ENCODE peak calls at places on chromosomes 12 and 14, in six cellular contexts. I is cardiac muscle cell, P is endothelial cell of umbilical vein, K is WERI-Rb-1, N is foreskin fibroblast, V is cardiac fibroblast. T is an unnamed sample.
A peak's percentile ranks its signal among the peaks of the same experiment; 100 is the strongest.

GRCh38 chr14:38880643-38881567 is 222.1 kb downstream of the SEC23A start:
- DNase-seq in V (peak; percentile 12), N (no peak), I (peak; percentile 4), K (no peak), P (peak; percentile 92), T (no peak)

GRCh38 chr14:52700701-52701172 is 5.4 kb upstream of the ERO1A start:
- DNase-seq in P (peak; percentile 79), N (peak; percentile 11), K (no peak), I (no peak), V (peak; percentile 54), T (no peak)

GRCh38 chr14:78752789-78753188 is 582.6 kb downstream of the NRXN3 start:
- DNase-seq in P (no peak), N (no peak), V (no peak), K (no peak), I (no peak), T (no peak)

GRCh38 chr12:100901266-100901665 is 106.7 kb downstream of the ANO4 start:
- DNase-seq in V (no peak), I (no peak), K (no peak), P (no peak), N (no peak), T (peak; percentile 7)

GRCh38 chr14:68782091-68782981 is 10.5 kb downstream of the ZFP36L1 start:
- DNase-seq in N (no peak), I (no peak), K (no peak), V (no peak), P (no peak), T (no peak)

GRCh38 chr14:70576891-70577290 is 23.6 kb downstream of the MED6 start:
- DNase-seq in N (no peak), I (no peak), V (no peak), P (no peak), K (no peak), T (no peak)

GRCh38 chr12:12839886-12840285 is 26.7 kb downstream of the DDX47 start:
- DNase-seq in V (peak; percentile 76), K (no peak), P (peak; percentile 95), N (peak; percentile 91), I (no peak), T (peak; percentile 81)

GRCh38 chr12:57385586-57385985 is 45.3 kb downstream of the R3HDM2 start:
- DNase-seq in K (no peak), I (no peak), V (no peak), P (no peak), N (no peak), T (no peak)

GRCh38 chr14:101047326-101047725 is 143.8 kb upstream of the RTL1 start:
- DNase-seq in I (no peak), K (no peak), V (no peak), P (no peak), N (no peak), T (no peak)

DNA sequence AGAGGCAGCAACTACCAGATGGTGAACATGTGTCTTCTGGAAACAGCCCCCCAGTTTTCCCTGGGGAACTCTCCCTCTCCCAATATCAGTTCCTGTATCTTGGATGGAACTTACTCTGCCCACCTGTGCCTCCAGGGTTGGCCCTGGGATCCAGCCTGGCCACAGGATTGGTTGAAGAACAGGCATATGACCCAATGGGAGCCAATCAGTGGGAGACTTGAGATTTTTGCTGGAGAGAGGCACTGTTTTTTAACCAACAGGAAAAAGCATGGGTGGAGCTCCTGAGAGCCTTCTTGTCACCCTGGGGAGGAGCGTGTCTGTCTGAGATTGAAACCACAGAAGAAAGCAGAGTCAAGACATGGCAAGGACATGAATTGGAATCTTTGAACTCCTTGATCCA is 33.6 kb upstream of the COX6A1 start:
- DNase-seq in P (no peak), N (no peak), K (no peak), I (no peak), V (no peak), T (no peak)
- TF ChIP-seq CTCF in P (no peak), N (no peak), K (no peak), I (no peak), V (no peak), T (no peak)

DNA sequence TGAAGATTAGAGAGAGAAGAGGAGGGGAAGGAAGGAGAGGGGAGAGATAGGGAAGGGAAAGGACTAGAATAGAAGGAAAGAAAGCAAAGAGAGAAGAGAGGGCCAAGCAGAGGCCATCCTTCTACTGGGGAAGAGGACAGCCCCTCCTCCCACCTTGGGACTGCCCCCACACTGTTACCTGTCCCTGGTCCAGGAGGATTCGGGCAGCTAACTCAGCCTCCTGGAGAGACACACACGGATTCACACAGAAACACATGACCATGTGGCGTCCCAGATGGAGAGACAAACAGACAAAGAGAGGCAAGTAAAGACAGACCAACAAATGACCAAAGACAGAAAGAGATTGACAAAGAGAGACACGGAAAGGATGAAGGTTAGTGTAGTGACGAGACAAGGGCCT is 2.2 kb downstream of the NDRG2 start:
- DNase-seq in P (no peak), V (no peak), N (no peak), I (no peak), K (no peak), T (no peak)
- H3K4me3 ChIP-seq in P (no peak overlapping the region), V (no peak overlapping the region), N (no peak overlapping the region), I (no peak overlapping the region), K (no peak overlapping the region), T (no peak overlapping the region)

GRCh38 chr12:6091786-6092566 is 32.5 kb downstream of the VWF start:
- DNase-seq in I (no peak), N (no peak), P (no peak), V (no peak), K (no peak), T (no peak)

GRCh38 chr12:6090786-6091185 is 33.7 kb downstream of the VWF start:
- DNase-seq in P (no peak), V (peak; percentile 67), K (no peak), I (no peak), N (no peak), T (no peak)

GRCh38 chr12:6095269-6095668 is 29.2 kb downstream of the VWF start:
- DNase-seq in V (no peak), I (no peak), K (no peak), N (no peak), P (no peak), T (no peak)

GRCh38 chr12:6093764-6094163 is 30.7 kb downstream of the VWF start:
- DNase-seq in I (no peak), K (no peak), N (no peak), P (no peak), V (no peak), T (no peak)

GRCh38 chr12:6092784-6093722 is 31.4 kb downstream of the VWF start:
- DNase-seq in K (no peak), P (peak; percentile 92), I (no peak), V (peak; percentile 83), N (peak; percentile 92), T (peak; percentile 54)
- TF ChIP-seq CTCF in K (no peak), P (no peak), I (no peak), V (no peak), N (no peak), T (peak; percentile 13)

GRCh38 chr12:13981296-13981962 is at the start of gene GRIN2B:
- DNase-seq in K (peak; percentile 46), P (no peak), I (peak; percentile 22), N (no peak), V (no peak), T (no peak)
- H3K4me3 ChIP-seq in K (peak within 1 kb of the TSS; percentile 77), P (no peak within 1 kb of the TSS), I (peak within 1 kb of the TSS; percentile 31), N (no peak within 1 kb of the TSS), V (no peak within 1 kb of the TSS), T (no peak within 1 kb of the TSS)

GRCh38 chr12:42565633-42566032 is 23.9 kb downstream of the PRICKLE1 start:
- DNase-seq in N (no peak), K (no peak), I (no peak), P (peak; percentile 50), V (no peak), T (no peak)
- TF ChIP-seq CTCF in N (no peak), K (peak; percentile 3), I (no peak), P (no peak), V (no peak), T (peak; percentile 19)

DNA sequence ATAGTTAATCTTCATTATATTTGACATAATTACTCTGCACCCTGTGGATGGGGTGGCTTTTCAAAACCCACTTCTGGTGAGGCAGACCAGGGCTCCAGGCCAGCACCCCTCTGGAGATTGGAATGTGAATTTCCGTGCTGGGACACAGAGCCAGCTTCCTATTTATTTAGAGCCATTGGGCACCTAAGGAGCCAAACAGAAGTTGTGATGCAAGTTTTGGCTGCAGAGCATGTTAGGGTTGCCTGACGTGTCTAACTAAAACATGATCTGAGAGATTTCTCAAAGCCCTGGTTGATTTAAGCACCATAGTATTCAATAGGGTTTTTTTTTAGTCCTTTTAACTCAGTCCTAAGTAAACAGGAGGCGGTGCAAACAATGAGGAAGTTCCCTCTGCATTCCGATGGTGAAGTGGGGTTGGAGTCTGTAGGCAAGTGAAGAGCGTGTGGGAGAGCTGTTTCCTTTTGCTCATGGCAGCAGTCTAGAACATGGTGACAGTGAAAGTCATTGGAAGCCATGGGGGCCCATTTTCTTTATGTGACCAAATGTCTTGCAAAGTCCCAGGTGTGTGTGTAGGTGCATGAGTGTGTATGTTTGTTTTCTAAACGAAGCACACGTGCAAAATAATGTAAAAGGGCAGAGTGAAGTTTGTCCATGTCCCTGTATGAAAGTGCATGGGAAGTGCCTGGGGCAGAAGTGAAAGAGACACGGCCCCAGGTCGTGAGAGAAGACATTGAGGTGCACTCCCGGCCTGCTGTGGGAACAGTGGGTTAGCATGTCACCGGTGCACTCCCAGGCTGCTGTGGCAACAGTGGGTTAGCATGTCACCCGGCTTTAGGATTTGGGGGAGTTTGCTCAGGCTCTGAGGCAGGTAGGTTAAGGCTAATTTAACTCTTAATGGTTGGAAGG is 117.7 kb downstream of the PRKCH start:
- DNase-seq in N (peak; percentile 18), I (peak; percentile 54), V (peak; percentile 71), K (no peak), P (peak; percentile 91), T (peak; percentile 15)
- H3K4me3 ChIP-seq in N (no peak overlapping the region), I (no peak overlapping the region), V (peak overlapping the region; percentile 15), K (no peak overlapping the region), P (no peak overlapping the region), T (no peak overlapping the region)

DNA sequence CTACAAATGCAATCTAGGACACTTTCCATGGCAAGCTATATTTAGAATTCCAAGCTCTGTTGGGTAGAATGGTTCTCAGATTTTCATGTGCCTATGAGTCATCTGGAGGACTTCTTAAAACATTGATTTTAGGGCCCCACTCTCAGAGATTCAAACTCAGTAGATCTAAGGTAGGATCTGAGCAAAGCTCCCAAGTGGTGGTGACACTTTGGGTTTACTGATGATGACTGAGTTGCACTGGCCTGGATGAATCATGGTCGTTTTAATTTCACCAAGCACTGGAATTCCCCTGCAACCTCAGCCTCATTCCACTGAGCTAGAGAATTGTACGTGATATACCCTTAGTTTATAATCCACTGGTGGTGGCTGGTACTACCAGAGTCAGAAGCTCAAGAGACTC is 86.5 kb downstream of the PPM1H start:
- DNase-seq in V (no peak), P (no peak), I (no peak), K (no peak), N (peak; percentile 56), T (peak; percentile 49)
- TF ChIP-seq CTCF in V (no peak), P (no peak), I (no peak), K (no peak), N (no peak), T (no peak)

GRCh38 chr14:96268426-96269358 is 12.7 kb downstream of the BDKRB1 start:
- DNase-seq in I (no peak), K (peak; percentile 14), N (peak; percentile 96), P (no peak), V (peak; percentile 91), T (peak; percentile 82)
- H3K4me3 ChIP-seq in I (no peak overlapping the region), K (no peak overlapping the region), N (no peak overlapping the region), P (no peak overlapping the region), V (no peak overlapping the region), T (no peak overlapping the region)